ENCODE peak calls at places on chromosomes 13 and 19, in five cellular contexts. J is body of pancreas, Q is tibial nerve, G is fibroblast of mammary gland, E is neural progenitor cell. Y is an unnamed sample.
A peak's percentile ranks its signal among the peaks of the same experiment; 100 is the strongest.

GRCh38 chr19:45145270-45146189 is 15.3 kb downstream of the NKPD1 start:
- DNase-seq in E (no peak), J (no peak), G (no peak), Q (no peak), Y (no peak)

GRCh38 chr13:114099191-114099590 is 33.2 kb downstream of the RASA3 start:
- DNase-seq in E (peak; percentile 60), G (peak; percentile 95), Q (peak; percentile 71), J (no peak), Y (peak; percentile 96)

GRCh38 chr19:48480476-48481190 is 11.5 kb downstream of the CYTH2 start:
- DNase-seq in E (no peak), G (peak; percentile 16), Q (peak; percentile 48), J (no peak), Y (peak; percentile 53)

GRCh38 chr19:48913114-48913513 is 13.0 kb downstream of the NUCB1 start:
- DNase-seq in Q (no peak), G (no peak), J (no peak), E (peak; percentile 59), Y (no peak)

GRCh38 chr13:111359237-111359915 is 38.9 kb downstream of the TEX29 start:
- DNase-seq in G (peak; percentile 34), J (no peak), Q (no peak), E (peak; percentile 63), Y (no peak)

GRCh38 chr13:101695870-101696516 is 243.5 kb downstream of the ITGBL1 start:
- DNase-seq in Q (peak; percentile 48), E (no peak), G (peak; percentile 66), J (no peak), Y (no peak)

GRCh38 chr13:96200810-96201209 is 110.9 kb downstream of the HS6ST3 start:
- DNase-seq in G (no peak), J (no peak), Q (no peak), E (no peak), Y (no peak)

GRCh38 chr13:27583645-27584044 is 36.7 kb downstream of the LNX2 start:
- DNase-seq in E (no peak), Q (no peak), J (no peak), G (no peak), Y (peak; percentile 45)

GRCh38 chr13:110108348-110109139 is 198.4 kb downstream of the COL4A1 start:
- DNase-seq in Q (peak; percentile 71), G (peak; percentile 90), E (peak; percentile 75), J (peak; percentile 64), Y (peak; percentile 89)

GRCh38 chr13:44465318-44465717 is 91.7 kb downstream of the SERP2 start:
- DNase-seq in Q (no peak), J (no peak), E (no peak), G (peak; percentile 68), Y (peak; percentile 22)

GRCh38 chr19:13905634-13906524 is at the start of the genes BRME1 and CC2D1A:
- DNase-seq in Q (peak; percentile 79), G (peak; percentile 74), J (peak; percentile 97), E (peak; percentile 95), Y (peak; percentile 78)

DNA sequence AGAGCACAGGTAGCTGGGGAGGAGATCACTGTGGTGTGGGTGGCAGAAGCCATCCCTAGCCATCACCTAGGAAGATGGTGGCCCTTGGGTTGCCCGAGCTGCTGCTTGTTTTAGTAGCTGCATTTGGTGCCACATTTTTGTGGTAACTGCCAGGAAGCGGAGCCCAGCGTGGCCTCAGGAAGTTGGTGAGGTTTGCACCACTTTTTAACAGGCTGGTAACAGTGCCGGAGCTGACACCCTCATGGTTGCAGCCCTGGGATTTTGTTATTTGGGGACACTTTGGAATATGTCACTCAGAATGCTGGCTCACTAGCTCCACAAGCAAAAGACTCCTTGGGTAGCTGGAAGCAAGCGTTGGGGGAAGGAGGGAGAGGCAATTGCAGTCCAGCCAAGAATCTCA is 22.1 kb downstream of the ACTN4 start:
- DNase-seq in G (no peak), Q (no peak), J (no peak), E (no peak), Y (no peak)
- H3K4me3 ChIP-seq in G (no peak overlapping the region), Q (no peak overlapping the region), J (no peak overlapping the region), E (no peak overlapping the region), Y (no peak overlapping the region)

DNA sequence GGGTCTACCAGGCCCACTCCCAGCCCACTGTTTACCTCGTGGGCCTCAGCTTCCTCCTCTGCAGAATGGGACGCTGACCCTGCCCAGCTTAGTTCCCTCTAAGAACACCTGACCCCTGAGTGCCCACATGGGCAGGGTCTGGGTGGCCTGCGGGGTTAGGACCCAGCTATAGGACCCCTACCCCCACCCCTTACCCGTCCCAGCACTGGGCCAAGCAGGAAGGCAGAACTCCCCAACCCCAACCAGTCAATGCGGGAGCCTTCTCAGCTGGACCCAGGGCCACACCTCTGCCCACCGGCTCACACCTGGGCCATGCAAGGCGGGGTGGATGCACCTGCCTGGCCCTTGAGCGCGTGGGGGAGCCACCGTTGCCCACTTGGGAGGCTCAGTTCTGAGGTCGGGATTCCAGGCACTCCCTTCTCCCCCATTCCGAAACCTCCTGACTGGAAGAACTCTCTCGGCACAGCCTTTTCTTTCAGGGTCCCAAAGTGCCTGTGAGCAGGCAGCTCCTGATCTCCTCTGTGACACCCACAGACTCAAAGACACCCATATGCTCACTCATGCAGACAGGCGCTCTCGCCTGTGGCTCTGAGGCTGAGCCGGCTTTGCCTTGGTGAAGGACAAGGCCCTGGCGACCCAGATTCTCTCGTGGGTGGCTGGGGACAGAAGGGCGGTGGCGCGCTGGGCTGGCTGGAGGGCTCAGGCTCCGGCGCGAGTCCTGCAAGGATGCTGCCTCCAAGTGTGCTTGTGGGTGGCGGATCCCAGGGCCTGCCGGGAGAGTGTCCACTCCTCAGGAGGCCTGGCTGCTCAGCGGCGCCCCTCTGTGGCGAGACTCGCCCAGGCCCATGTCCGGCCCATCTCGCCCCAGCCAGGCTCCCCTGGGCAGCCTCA is 27.9 kb upstream of the PARP4 start:
- DNase-seq in J (no peak), Q (no peak), E (peak; percentile 41), G (peak; percentile 5), Y (no peak)
- TF ChIP-seq CTCF in J (no peak), Q (peak; percentile 11), E (peak; percentile 46), G (peak; percentile 17), Y (peak; percentile 37)

DNA sequence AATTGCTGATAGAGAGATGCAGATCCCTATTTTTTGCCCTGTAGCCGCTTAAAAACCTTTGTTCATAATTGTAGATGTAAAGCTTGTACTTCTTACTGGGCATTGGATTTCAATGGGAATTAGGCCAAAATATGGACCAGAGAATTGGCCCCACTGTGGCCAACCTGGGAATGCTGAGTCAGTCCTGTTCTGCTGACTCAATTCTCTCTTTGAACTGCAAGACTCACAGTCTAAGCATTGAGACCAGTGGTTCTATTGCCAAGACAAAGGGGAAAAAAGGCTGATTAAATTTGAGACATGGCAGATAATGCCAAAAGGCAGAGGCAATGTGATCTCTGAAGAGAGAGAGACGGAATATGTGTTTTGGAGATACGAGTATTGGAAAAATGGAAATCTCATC is 72.5 kb upstream of the UBL3 start:
- DNase-seq in E (no peak), G (peak; percentile 84), Q (no peak), J (no peak), Y (peak; percentile 82)
- H3K4me3 ChIP-seq in E (no peak overlapping the region), G (no peak overlapping the region), Q (no peak overlapping the region), J (no peak overlapping the region), Y (no peak overlapping the region)

GRCh38 chr19:52946322-52947310 is 16.1 kb downstream of the ZNF816 start:
- DNase-seq in E (peak; percentile 83), G (peak; percentile 21), J (peak; percentile 56), Q (no peak), Y (peak; percentile 17)
- TF ChIP-seq CTCF in E (no peak), G (no peak), J (no peak), Q (no peak), Y (no peak)

GRCh38 chr13:23987331-23987730 is 90.0 kb upstream of the C1QTNF9B start:
- DNase-seq in Q (no peak), G (peak; percentile 75), E (no peak), J (no peak), Y (no peak)
- H3K4me3 ChIP-seq in Q (no peak overlapping the region), G (no peak overlapping the region), E (no peak overlapping the region), J (no peak overlapping the region), Y (no peak overlapping the region)

Y was measured in astrocyte of the spinal cord.